ENCODE peak calls at places on chromosomes 4 and X, in six cellular contexts. J is K562, K is GM12892, A is HepG2, N is GM12878, Z is H1. X is an unnamed sample.

GRCh38 chrX:51494409-51494808 is 2.0 kb downstream of the NUDT11 start:
- DNase-seq in J (no peak), K (no peak), A (no peak), N (no peak), Z (no peak), X (no peak)

GRCh38 chr4:162849922-162850321 is 316.8 kb downstream of the NAF1 start:
- DNase-seq in J (no peak), K (no peak), A (no peak), N (no peak), Z (no peak), X (no peak)

GRCh38 chrX:143580266-143580665 is 55.6 kb downstream of the SLITRK4 start:
- DNase-seq in J (no peak), K (no peak), A (no peak), N (no peak), Z (no peak), X (no peak)

GRCh38 chr4:170805352-170805751 is 715.6 kb upstream of the AADAT start:
- DNase-seq in J (no peak), K (no peak), A (peak), N (no peak), Z (no peak), X (no peak)

GRCh38 chrX:2595258-2595657 is 94.5 kb upstream of the DHRSX start:
- DNase-seq in J (no peak), K (no peak), A (no peak), N (no peak), Z (no peak), X (no peak)

GRCh38 chrX:39017716-39018115 is 216.5 kb downstream of the MID1IP1 start:
- DNase-seq in J (no peak), K (no peak), A (peak), N (no peak), Z (no peak), X (no peak)

GRCh38 chr4:7434766-7435150 is at the start of gene PSAPL1:
- DNase-seq in J (peak), K (no peak), A (peak), N (no peak), Z (no peak), X (no peak)

GRCh38 chr4:144564358-144564757 is 81.6 kb upstream of the HHIP start:
- DNase-seq in J (no peak), K (no peak), A (no peak), N (no peak), Z (no peak), X (no peak)

GRCh38 chr4:3781193-3781886 is 15.2 kb downstream of the ADRA2C start:
- DNase-seq in J (peak), K (no peak), A (peak), N (no peak), Z (no peak), X (no peak)

GRCh38 chr4:126843492-126844067 is 789.2 kb upstream of the INTU start:
- DNase-seq in J (no peak), K (no peak), A (no peak), N (no peak), Z (no peak), X (no peak)

GRCh38 chr4:95742872-95743271 is 97.0 kb upstream of the PDHA2 start:
- DNase-seq in J (no peak), K (no peak), A (no peak), N (no peak), Z (no peak), X (no peak)

GRCh38 chr4:115113382-115114106 is at the start of gene NDST4:
- DNase-seq in J (no peak), K (no peak), A (no peak), N (no peak), Z (no peak), X (no peak)

GRCh38 chr4:6341696-6342095 is 72.0 kb downstream of the WFS1 start:
- DNase-seq in J (no peak), K (no peak), A (no peak), N (no peak), Z (no peak), X (no peak)

GRCh38 chrX:45771114-45771513 is 570.4 kb upstream of the DIPK2B start:
- DNase-seq in J (peak), K (no peak), A (peak), N (no peak), Z (no peak), X (no peak)

GRCh38 chrX:45472968-45473367 is 272.3 kb upstream of the DIPK2B start:
- DNase-seq in J (no peak), K (no peak), A (no peak), N (no peak), Z (no peak), X (no peak)

GRCh38 chrX:154513662-154514204 is 2.3 kb downstream of the FAM3A start:
- DNase-seq in J (no peak), K (no peak), A (no peak), N (no peak), Z (no peak), X (no peak)

GRCh38 chrX:91122141-91122540 is 312.5 kb upstream of the PABPC5 start:
- DNase-seq in J (no peak), K (no peak), A (no peak), N (no peak), Z (no peak), X (no peak)

GRCh38 chr4:73836373-73837269 is at the start of gene CXCL6:
- DNase-seq in J (no peak), K (no peak), A (no peak), N (no peak), Z (peak), X (no peak)
- TF ChIP-seq TAF1 in J (no peak), K (no peak), A (no peak), N (no peak), Z (no peak), X (no peak)

DNA sequence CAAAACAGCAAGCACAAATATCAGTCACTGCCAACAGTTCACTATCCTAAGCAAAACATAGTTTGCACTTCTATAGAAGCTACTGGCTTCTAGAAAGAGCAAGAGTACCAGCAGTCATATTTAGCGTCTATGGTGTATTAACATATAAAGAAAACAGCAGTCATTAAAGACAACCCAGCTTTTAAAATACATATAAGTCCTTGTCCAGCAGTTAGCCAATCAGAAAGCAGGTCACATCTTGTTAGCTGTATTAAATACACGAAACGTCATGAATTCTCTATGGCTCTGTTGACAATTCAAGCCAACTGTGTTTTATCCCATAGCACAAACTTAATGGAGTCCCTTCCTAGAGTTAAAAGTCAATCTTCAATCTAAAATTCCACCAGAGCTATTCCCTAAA is 1.6 kb downstream of the LDB2 start:
- DNase-seq in J (no peak), K (no peak), A (no peak), N (no peak), Z (no peak), X (no peak)
- TF ChIP-seq POLR2A in J (no peak), K (no peak), A (no peak), N (no peak), Z (no peak), X (no peak)

GRCh38 chr4:153212755-153213154 is 8.5 kb downstream of the TRIM2 start:
- DNase-seq in J (no peak), K (no peak), A (no peak), N (no peak), Z (no peak), X (no peak)
- TF ChIP-seq TAF1 in J (no peak), K (no peak), A (no peak), N (no peak), Z (no peak), X (no peak)

DNA sequence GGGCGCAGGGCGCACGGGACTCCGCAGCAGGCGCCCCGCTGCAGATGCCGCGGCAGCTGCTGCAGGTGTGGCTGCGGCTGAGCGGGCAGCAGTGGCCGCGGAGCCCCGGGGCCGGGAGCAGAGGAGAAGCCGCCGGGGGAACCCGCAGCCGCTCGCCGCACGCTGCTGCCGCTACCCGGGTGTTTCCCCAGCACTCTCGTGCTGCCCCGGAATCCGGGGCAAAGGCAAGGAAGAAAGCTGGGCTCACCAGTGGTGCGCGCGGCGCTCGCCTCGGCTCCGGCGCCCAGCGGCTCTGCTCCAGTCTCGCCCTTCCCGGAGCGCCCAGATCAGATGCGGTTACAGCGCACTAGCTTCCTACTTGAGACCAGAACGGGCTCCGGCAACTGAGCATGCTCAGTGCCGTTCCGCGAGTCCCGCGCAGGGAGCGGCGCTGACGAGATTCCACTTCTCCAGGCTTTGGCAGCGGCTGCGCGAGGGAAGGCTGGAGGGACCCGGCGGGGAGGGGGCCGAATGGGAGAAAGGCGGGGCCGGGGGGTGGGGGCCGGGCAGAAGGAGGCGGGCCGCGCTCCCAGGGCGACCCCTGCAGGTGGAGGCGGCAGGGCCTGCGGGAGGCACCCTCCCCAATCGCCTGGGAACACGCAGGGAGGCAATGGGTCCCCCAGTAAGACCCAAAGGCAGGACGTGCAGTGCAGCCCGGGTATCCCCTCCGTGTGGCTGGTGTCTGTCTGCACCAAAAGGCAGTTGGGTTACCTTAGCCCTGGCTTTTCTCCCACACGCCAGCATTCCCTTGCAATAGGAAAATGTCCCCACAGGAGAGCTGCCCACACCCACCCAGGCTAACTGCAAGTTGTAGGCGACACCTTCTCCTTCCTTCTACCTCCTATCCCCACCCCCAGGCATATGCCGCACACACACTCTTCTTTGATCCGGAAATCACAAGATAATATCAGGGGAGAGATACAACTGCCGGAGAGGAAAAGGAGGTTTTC is at the start of gene APBB2:
- DNase-seq in J (peak), K (peak), A (peak), N (peak), Z (peak), X (peak)
- TF ChIP-seq POLR2A in J (no peak), K (peak), A (peak), N (peak), Z (peak), X (no peak)

GRCh38 chr4:182533948-182534347 is 290.7 kb downstream of the TENM3 start:
- DNase-seq in J (no peak), K (no peak), A (no peak), N (no peak), Z (no peak), X (no peak)

GRCh38 chr4:182536221-182536620 is 293.0 kb downstream of the TENM3 start:
- DNase-seq in J (no peak), K (no peak), A (no peak), N (no peak), Z (no peak), X (no peak)

GRCh38 chr4:182531555-182532162 is 288.5 kb downstream of the TENM3 start:
- DNase-seq in J (no peak), K (no peak), A (no peak), N (no peak), Z (no peak), X (no peak)

GRCh38 chr4:182540496-182540895 is 297.3 kb downstream of the TENM3 start:
- DNase-seq in J (no peak), K (no peak), A (no peak), N (no peak), Z (no peak), X (no peak)

DNA sequence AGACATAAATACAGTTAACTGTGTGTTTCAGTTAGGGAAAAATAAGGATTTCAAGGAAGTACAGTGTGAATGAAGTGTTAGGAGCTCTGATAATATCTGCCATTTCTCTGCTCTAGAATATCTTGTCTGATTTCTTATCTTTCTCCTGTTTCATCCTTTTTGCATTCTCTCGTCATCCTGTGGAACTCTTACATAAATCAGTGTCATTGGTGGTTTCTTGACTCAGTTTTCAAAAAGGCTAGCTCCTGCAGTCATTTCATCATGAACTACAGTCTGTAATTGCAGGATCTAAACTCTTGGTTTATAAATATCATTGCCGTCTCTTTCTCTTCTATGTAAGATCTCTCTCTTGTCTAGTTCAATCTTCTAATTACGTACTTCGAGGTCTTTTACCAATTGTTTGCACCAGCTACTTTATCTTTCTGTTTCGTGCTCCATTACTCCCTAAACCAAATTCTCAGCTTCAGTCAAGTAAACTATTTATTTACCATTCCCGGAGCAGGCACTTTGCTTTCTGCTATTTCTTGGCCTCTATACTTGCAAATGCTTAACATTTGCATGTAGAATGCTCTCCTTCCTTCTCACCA is 293.9 kb downstream of the TENM3 start:
- DNase-seq in J (no peak), K (no peak), A (no peak), N (no peak), Z (no peak), X (no peak)
- TF ChIP-seq TAF1 in J (no peak), K (no peak), A (no peak), N (no peak), Z (no peak), X (no peak)

GRCh38 chrX:115941388-115941787 is 229.2 kb upstream of the AGTR2 start:
- DNase-seq in J (no peak), K (no peak), A (no peak), N (no peak), Z (no peak), X (no peak)

GRCh38 chrX:115939636-115940160 is 230.8 kb upstream of the AGTR2 start:
- DNase-seq in J (no peak), K (no peak), A (no peak), N (no peak), Z (no peak), X (no peak)

GRCh38 chrX:115940888-115941332 is 229.6 kb upstream of the AGTR2 start:
- DNase-seq in J (no peak), K (no peak), A (peak), N (peak), Z (peak), X (no peak)

GRCh38 chrX:115939070-115939469 is 231.5 kb upstream of the AGTR2 start:
- DNase-seq in J (no peak), K (no peak), A (no peak), N (peak), Z (no peak), X (no peak)

GRCh38 chrX:115940348-115940747 is 230.2 kb upstream of the AGTR2 start:
- DNase-seq in J (no peak), K (no peak), A (no peak), N (no peak), Z (no peak), X (no peak)
- TF ChIP-seq POLR2A in J (no peak), K (no peak), A (no peak), N (no peak), Z (no peak), X (no peak)

GRCh38 chrX:47751670-47752069 is 85.0 kb upstream of the ZNF81 start:
- DNase-seq in J (peak), K (no peak), A (no peak), N (no peak), Z (peak), X (no peak)
- TF ChIP-seq TAF1 in J (no peak), K (no peak), A (no peak), N (no peak), Z (no peak), X (no peak)

GRCh38 chr4:86034616-86035015 is 325.2 kb downstream of the MAPK10 start:
- DNase-seq in J (no peak), K (no peak), A (no peak), N (no peak), Z (no peak), X (no peak)
- TF ChIP-seq POLR2A in J (no peak), K (no peak), A (no peak), N (no peak), Z (no peak), X (no peak)

DNA sequence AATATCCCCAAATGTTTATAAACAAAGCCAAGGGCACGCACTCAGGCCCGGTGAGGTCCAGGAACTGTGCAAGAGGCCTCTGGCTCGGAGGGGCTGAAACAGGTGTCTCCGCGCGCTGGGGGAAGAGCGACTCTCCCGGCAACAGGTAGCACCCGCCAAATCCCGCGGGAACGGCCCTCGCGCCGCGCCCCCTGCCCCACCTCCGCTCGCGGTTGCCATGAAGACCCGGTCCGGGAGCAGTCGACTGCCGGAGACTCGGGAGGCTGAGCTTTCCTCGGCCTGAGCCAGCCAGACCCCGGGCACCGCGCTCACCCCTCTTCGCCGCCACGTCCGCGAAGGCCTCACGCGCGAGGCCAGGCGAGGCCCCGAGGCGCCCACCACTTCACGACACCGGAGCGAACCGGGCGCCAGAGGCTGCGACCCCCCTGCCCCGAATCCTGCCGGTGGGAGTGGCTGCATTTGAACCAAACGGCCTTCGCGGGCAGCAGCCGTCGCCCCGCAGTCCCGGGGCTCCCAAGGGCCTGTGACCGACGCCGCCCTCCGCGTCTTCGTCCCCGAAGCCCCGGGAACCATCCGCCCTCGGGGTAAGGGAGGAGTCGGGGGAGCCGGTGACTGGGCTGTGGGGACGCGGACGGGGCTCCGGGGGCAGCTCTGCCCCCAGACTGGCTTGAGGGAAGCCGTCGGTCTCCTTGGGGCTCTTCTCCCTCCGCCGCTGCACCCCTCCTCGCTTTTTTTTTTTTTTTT is at the start of gene NSUN7:
- DNase-seq in J (no peak), K (peak), A (no peak), N (no peak), Z (peak), X (peak)
- TF ChIP-seq TAF1 in J (no peak), K (no peak), A (no peak), N (no peak), Z (peak), X (no peak)

GRCh38 chr4:77818667-77819408 is at the start of gene CNOT6L:
- DNase-seq in J (peak), K (peak), A (no peak), N (no peak), Z (peak), X (peak)
- TF ChIP-seq POLR2A in J (peak), K (peak), A (no peak), N (peak), Z (no peak), X (no peak)

X was measured in GM12891.